ENCODE peak calls at places on chromosomes 11 and 22, in four cellular contexts. X is glutamatergic neuron; E is stimulated activated CD8-positive, alpha-beta memory T cell treated with anti-CD3 and anti-CD28 coated beads, Interleukin-7, amount 100 ng/mL, for 1 hour; D is non-pigmented ciliary epithelial cell. W is an unnamed sample.
A peak's percentile ranks its signal among the peaks of the same experiment; 100 is the strongest.

GRCh38 chr22:35648066-35649025 is at the start of gene APOL6:
- DNase-seq in D (peak; percentile 27), X (no peak), E (peak; percentile 23), W (no peak)

GRCh38 chr11:127490896-127491295 is 490.3 kb upstream of the KIRREL3 start:
- DNase-seq in E (no peak), X (no peak), D (no peak), W (no peak)

GRCh38 chr11:64935634-64936081 is at the start of gene GPHA2:
- DNase-seq in D (no peak), E (no peak), X (peak; percentile 64), W (no peak)

GRCh38 chr22:47197735-47198500 is 435.5 kb downstream of the TBC1D22A start:
- DNase-seq in E (no peak), X (no peak), D (no peak), W (no peak)

GRCh38 chr11:64173616-64174355 is 7.9 kb upstream of the MACROD1 start:
- DNase-seq in D (no peak), X (no peak), E (no peak), W (no peak)

GRCh38 chr11:102583437-102583836 is 41.7 kb downstream of the MMP20 start:
- DNase-seq in E (no peak), D (no peak), X (no peak), W (no peak)

GRCh38 chr11:85663781-85664560 is 958 bp downstream of the CREBZF start:
- DNase-seq in E (peak; percentile 74), X (peak; percentile 86), D (no peak), W (peak; percentile 80)

GRCh38 chr11:123255909-123256308 is 60.9 kb upstream of the CLMP start:
- DNase-seq in X (no peak), D (no peak), E (no peak), W (no peak)

GRCh38 chr11:569273-569885 is 6.9 kb upstream of the PHRF1 start:
- DNase-seq in D (no peak), E (no peak), X (no peak), W (no peak)

GRCh38 chr22:24107668-24108067 is 73.6 kb upstream of the SUSD2 start:
- DNase-seq in X (no peak), E (no peak), D (peak; percentile 54), W (no peak)

GRCh38 chr11:19076744-19077589 is 16.4 kb upstream of the MRGPRX2 start:
- DNase-seq in D (no peak), X (peak; percentile 78), E (peak; percentile 21), W (peak; percentile 9)

GRCh38 chr11:130024356-130024755 is 21.7 kb upstream of the PRDM10 start:
- DNase-seq in D (no peak), E (no peak), X (no peak), W (no peak)

GRCh38 chr22:40685406-40685805 is 6.1 kb downstream of the MCHR1 start:
- DNase-seq in X (no peak), E (no peak), D (no peak), W (no peak)

GRCh38 chr11:12741671-12742216 is 67.5 kb downstream of the TEAD1 start:
- DNase-seq in D (no peak), X (no peak), E (no peak), W (no peak)

GRCh38 chr11:30326114-30326783 is 3.3 kb downstream of the ARL14EP start:
- DNase-seq in E (no peak), D (peak; percentile 30), X (no peak), W (no peak)

GRCh38 chr11:75557649-75558494 is 4.2 kb upstream of the SERPINH1 start:
- DNase-seq in E (no peak), D (no peak), X (no peak), W (no peak)